ENCODE peak calls at places on chromosomes 5 and 9, in eight cellular contexts. P is sciatic nerve; O is T1000; R is natural killer cell treated with Interleukin-12 subunit alpha and Interleukin-12 subunit beta and Interleukin-15 and Interleukin-18, amount 100 ng/mL, for 72 hours; B is endodermal cell; S is HFFc6; H is omental fat pad; Q is C1 segment of cervical spinal cord. T is an unnamed sample.

GRCh38 chr5:129541648-129542251 is 81.7 kb downstream of the ADAMTS19 start:
- DNase-seq in O (no peak), Q (no peak), R (no peak), B (no peak), P (no peak), H (no peak), S (no peak), T (no peak)

GRCh38 chr5:52787600-52788504 is at the start of the genes ITGA1 and PELO:
- DNase-seq in O (peak), R (peak), H (peak), Q (peak), S (peak), B (peak), P (peak), T (peak)

GRCh38 chr9:96068511-96068910 is 193.0 kb downstream of the ERCC6L2 start:
- DNase-seq in S (no peak), Q (no peak), P (no peak), O (no peak), B (no peak), H (no peak), R (no peak), T (peak)

GRCh38 chr5:60842859-60843692 is 993 bp downstream of the ELOVL7 start:
- DNase-seq in B (peak), O (no peak), H (no peak), S (no peak), R (no peak), Q (no peak), P (no peak), T (no peak)

GRCh38 chr9:134059661-134060395 is 8.0 kb downstream of the BRD3 start:
- DNase-seq in R (no peak), S (no peak), P (peak), H (no peak), O (no peak), Q (no peak), B (peak), T (peak)

GRCh38 chr5:79200573-79201183 is 35.3 kb upstream of the JMY start:
- DNase-seq in S (peak), R (no peak), P (no peak), Q (no peak), O (no peak), H (no peak), B (no peak), T (no peak)

GRCh38 chr9:13529321-13530104 is 250.0 kb upstream of the MPDZ start:
- DNase-seq in Q (no peak), R (no peak), H (no peak), O (no peak), S (no peak), B (no peak), P (no peak), T (no peak)

GRCh38 chr5:27810458-27810857 is 772.1 kb upstream of the CDH9 start:
- DNase-seq in Q (no peak), B (no peak), O (no peak), S (no peak), P (no peak), R (no peak), H (no peak), T (no peak)

GRCh38 chr5:88833371-88834107 is 49.4 kb downstream of the MEF2C start:
- DNase-seq in R (no peak), O (no peak), B (no peak), P (no peak), Q (no peak), S (peak), H (no peak), T (no peak)

GRCh38 chr5:148697821-148698196 is 43.5 kb upstream of the HTR4 start:
- DNase-seq in P (no peak), S (no peak), O (no peak), H (no peak), R (no peak), Q (no peak), B (no peak), T (no peak)

GRCh38 chr5:5270958-5271605 is 131.0 kb downstream of the ADAMTS16 start:
- DNase-seq in P (peak), Q (no peak), B (peak), R (no peak), O (peak), H (peak), S (peak), T (peak)

GRCh38 chr5:1638658-1639400 is 115.1 kb upstream of the LPCAT1 start:
- DNase-seq in O (no peak), R (no peak), Q (no peak), S (no peak), P (no peak), B (peak), H (no peak), T (no peak)

GRCh38 chr5:139104577-139105271 is 93.4 kb downstream of the SIL1 start:
- DNase-seq in Q (peak), B (no peak), H (peak), S (peak), O (no peak), R (no peak), P (peak), T (peak)